ENCODE peak calls at places on chromosome 9, in five cellular contexts. E, I, Q, T and K are unnamed samples.

GRCh38 chr9:33458444-33458843 is 11.1 kb upstream of the AQP3 start:
- DNase-seq in T (no peak), I (no peak), Q (no peak), E (peak), K (no peak)

GRCh38 chr9:106783121-106783520 is 79.8 kb upstream of the ZNF462 start:
- DNase-seq in E (no peak), Q (no peak), I (no peak), T (no peak), K (no peak)

GRCh38 chr9:89428222-89428761 is 69.6 kb downstream of the SEMA4D start:
- DNase-seq in Q (peak), E (no peak), I (no peak), T (no peak), K (no peak)

GRCh38 chr9:98140503-98140902 is 21.5 kb upstream of the TRIM14 start:
- DNase-seq in E (no peak), Q (no peak), T (no peak), I (no peak), K (no peak)

GRCh38 chr9:68780735-68781134 is 75.7 kb downstream of the PIP5K1B start:
- DNase-seq in Q (no peak), T (peak), E (peak), I (peak), K (no peak)

GRCh38 chr9:4117835-4118610 is 181.8 kb downstream of the GLIS3 start:
- DNase-seq in T (no peak), E (no peak), Q (peak), I (no peak), K (peak)

GRCh38 chr9:95499847-95500246 is 16.9 kb downstream of the PTCH1 start:
- DNase-seq in Q (no peak), I (no peak), E (no peak), T (no peak), K (no peak)

GRCh38 chr9:121261107-121261460 is 6.9 kb upstream of the GSN start:
- DNase-seq in I (no peak), T (peak), Q (no peak), E (peak), K (no peak)

GRCh38 chr9:91611582-91611981 is 187.9 kb upstream of the NFIL3 start:
- DNase-seq in I (no peak), Q (no peak), E (no peak), T (no peak), K (no peak)

GRCh38 chr9:129174724-129175514 is 3.1 kb downstream of the IER5L start:
- DNase-seq in I (peak), E (peak), T (peak), Q (peak), K (peak)

GRCh38 chr9:91572811-91573210 is 149.2 kb upstream of the NFIL3 start:
- DNase-seq in I (no peak), T (no peak), Q (no peak), E (no peak), K (no peak)

GRCh38 chr9:106862946-106863740 is at the start of gene ZNF462:
- DNase-seq in Q (peak), E (peak), I (peak), T (peak), K (peak)

GRCh38 chr9:99162759-99163364 is 57.9 kb downstream of the TGFBR1 start:
- DNase-seq in E (peak), Q (no peak), T (peak), I (peak), K (no peak)